ENCODE peak calls at places on chromosomes 3 and 15, in five cellular contexts. U is HCT116, E is HepG2, K is K562, S is GM12878. D is an unnamed sample.
A peak's percentile ranks its signal among the peaks of the same experiment; 100 is the strongest.

GRCh38 chr3:24566927-24567326 is 72.3 kb upstream of the THRB start:
- DNase-seq in E (no peak), U (no peak), S (no peak), K (no peak), D (no peak)

GRCh38 chr15:95995375-95996168 is 334.9 kb upstream of the NR2F2 start:
- DNase-seq in E (no peak), U (no peak), S (no peak), K (no peak), D (peak; percentile 70)

GRCh38 chr3:134242649-134243637 is 7.7 kb downstream of the RYK start:
- DNase-seq in S (no peak), K (no peak), U (peak; percentile 47), E (peak; percentile 58), D (peak; percentile 41)

GRCh38 chr3:131053021-131053420 is 26.3 kb downstream of the NEK11 start:
- DNase-seq in K (no peak), S (no peak), U (no peak), E (no peak), D (peak; percentile 11)

GRCh38 chr15:94263341-94264273 is 32.2 kb downstream of the MCTP2 start:
- DNase-seq in U (no peak), S (peak; percentile 73), K (no peak), E (no peak), D (no peak)

GRCh38 chr3:36380171-36381031 is at the start of gene STAC:
- DNase-seq in S (no peak), K (no peak), E (no peak), U (no peak), D (no peak)

GRCh38 chr15:57405133-57405532 is 28.8 kb downstream of the CGNL1 start:
- DNase-seq in U (no peak), E (no peak), S (no peak), K (no peak), D (no peak)

GRCh38 chr3:66098436-66098835 is 59.7 kb upstream of the MAGI1 start:
- DNase-seq in K (no peak), U (no peak), S (no peak), E (no peak), D (no peak)

GRCh38 chr3:126678691-126679317 is 23.9 kb upstream of the TXNRD3 start:
- DNase-seq in S (no peak), E (no peak), U (no peak), K (no peak), D (no peak)

GRCh38 chr15:100588638-100589242 is 13.2 kb downstream of the LINS1 start:
- DNase-seq in E (no peak), K (no peak), S (no peak), U (no peak), D (no peak)

GRCh38 chr15:51924146-51925068 is 47.2 kb downstream of the LEO1 start:
- DNase-seq in U (no peak), E (no peak), S (no peak), K (no peak), D (no peak)

GRCh38 chr3:3170998-3171397 is 8.5 kb downstream of the CRBN start:
- DNase-seq in K (no peak), E (no peak), S (no peak), U (peak; percentile 33), D (peak; percentile 76)

GRCh38 chr15:74380361-74381189 is 13.1 kb upstream of the CYP11A1 start:
- DNase-seq in E (no peak), K (no peak), U (no peak), S (no peak), D (no peak)

GRCh38 chr3:19146685-19147650 is 1.3 kb upstream of the KCNH8 start:
- DNase-seq in K (peak; percentile 61), S (no peak), U (peak; percentile 19), E (peak; percentile 25), D (peak; percentile 24)

GRCh38 chr3:44198265-44198956 is 43.3 kb upstream of the TOPAZ1 start:
- DNase-seq in S (peak; percentile 26), U (peak; percentile 56), K (peak; percentile 62), E (peak; percentile 55), D (peak; percentile 69)

GRCh38 chr15:51621917-51622268 is 678 bp downstream of the DMXL2 start:
- DNase-seq in E (peak; percentile 7), U (peak; percentile 21), S (no peak), K (peak; percentile 43), D (peak; percentile 71)

GRCh38 chr15:58932791-58933310 is 628 bp downstream of the SLTM start:
- DNase-seq in K (no peak), E (no peak), S (no peak), U (no peak), D (peak; percentile 46)

GRCh38 chr3:100399341-100400071 is 1.4 kb downstream of the TOMM70 start:
- DNase-seq in E (peak; percentile 6), S (no peak), K (no peak), U (no peak), D (no peak)

GRCh38 chr15:67826717-67827560 is 1.6 kb downstream of the SKOR1 start:
- DNase-seq in U (no peak), E (no peak), S (no peak), K (no peak), D (no peak)
- TF ChIP-seq EZH2 in U (no peak), E (no peak), S (no peak), K (no peak), D (peak; percentile 34)

DNA sequence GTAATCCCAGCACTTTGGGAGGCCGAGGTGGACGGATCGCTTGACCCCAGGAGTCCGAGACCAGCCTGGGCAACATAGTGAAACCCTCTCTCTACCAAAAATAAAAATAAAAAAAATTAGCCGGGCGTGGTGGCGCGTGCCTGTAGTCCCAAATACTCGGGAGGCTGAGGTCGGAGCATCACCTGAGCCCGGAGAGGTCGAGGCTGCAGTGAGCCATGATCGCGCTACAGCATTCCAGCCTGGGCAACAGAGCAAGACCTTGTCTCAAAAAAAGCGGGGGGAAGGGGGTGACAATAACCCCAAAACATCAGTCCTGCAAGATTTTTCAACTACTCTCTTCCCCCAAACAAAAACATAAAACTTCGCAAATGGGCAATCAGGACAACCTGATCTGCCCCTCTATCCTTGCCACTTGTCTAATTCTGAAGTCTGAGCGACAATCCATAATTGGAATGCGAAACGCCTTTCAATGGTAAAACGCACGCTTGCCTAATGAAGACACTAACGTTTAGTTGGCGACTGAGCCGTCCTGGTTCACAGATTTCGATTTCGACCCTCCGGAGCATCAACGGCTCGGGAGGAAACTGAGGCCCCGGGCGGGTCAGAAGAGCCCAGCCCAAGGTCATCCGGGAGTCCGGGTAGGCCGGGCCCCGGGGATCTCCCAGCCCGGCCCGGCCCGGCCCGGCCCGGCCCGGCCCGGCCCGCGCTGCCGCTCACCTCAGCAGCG is 855 bp downstream of the BTBD1 start:
- DNase-seq in S (no peak), E (no peak), U (no peak), K (no peak), D (peak; percentile 40)
- H3K4me1 ChIP-seq in S (peaks cover 21% of the 10 kb centered on the region), E (peaks cover 48% of the 10 kb centered on the region), U (peaks cover 22% of the 10 kb centered on the region), K (peaks cover 35% of the 10 kb centered on the region), D (peaks cover 36% of the 10 kb centered on the region)

DNA sequence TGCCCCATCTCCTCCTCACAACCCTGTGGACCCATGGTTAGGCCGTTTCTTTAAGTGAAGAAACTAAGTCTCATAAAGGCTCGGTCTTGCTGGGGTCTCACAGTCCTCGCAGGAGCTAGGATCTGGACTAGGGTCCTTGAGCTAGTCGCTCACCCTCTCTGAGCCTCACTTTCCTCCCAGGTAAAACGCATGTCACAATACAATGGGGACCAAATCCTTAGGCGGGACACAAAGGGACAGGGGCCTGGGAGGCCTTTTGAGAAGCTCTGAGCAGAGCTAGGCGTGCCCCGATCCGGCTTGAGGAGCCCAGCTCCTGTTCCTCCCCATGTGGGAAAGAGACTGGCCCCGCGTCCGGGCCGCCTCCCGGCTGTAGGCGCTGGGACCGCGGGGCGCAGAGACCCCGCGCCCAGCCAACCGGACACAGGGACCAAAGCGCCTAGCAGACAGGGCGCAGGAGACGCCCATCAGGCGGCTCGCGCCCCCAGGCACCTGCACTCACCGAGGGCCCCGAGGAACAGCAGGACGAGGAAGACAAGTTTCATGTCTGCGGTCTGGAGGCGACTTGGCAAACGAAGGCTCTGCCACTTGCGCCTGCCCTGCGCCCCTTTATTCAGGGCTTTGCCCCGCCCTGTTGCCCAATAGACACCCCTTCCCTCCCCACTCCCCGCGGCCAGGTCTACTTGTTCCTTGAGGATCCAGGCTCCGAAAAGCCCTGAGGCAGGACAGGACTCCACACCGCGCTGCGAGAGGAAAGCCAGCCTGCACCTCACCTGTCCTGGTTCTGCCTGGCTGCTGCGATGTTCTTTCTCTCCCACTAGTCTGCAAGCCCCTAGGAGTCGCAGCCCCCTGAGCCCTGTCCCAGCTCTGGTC is at the start of gene LTF:
- DNase-seq in S (no peak), E (no peak), K (no peak), U (no peak), D (no peak)
- TF ChIP-seq MAX in S (no peak), E (no peak), K (no peak), U (no peak), D (no peak)

GRCh38 chr3:137768021-137768360 is 3.9 kb downstream of the SOX14 start:
- DNase-seq in E (no peak), S (no peak), K (no peak), U (no peak), D (no peak)
- TF ChIP-seq EZH2 in E (no peak), S (no peak), K (no peak), U (no peak), D (no peak)

DNA sequence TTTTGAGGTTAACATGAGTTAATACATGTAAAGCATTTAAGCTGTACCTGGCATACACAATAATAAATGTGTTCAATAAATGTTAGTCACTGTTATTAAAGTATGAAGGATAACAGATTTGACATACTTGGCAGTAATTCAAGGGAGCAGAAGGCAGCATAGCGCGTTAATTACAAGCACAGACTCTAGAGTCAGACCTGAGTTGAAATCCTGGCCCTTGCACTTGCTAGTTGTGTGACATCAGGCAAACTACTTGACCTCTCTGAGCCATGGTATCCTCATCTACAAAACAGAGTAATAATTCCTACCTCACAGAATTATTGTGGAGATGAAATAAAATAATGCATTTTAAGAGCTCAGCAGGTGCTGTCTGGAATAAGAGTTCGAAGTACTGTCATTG is 5.4 kb downstream of the IFT122 start:
- DNase-seq in U (no peak), E (no peak), S (no peak), K (no peak), D (peak; percentile 23)
- H3K4me1 ChIP-seq in U (peaks cover 10% of the 10 kb centered on the region), E (peaks cover 37% of the 10 kb centered on the region), S (peaks cover 6% of the 10 kb centered on the region), K (peaks cover 57% of the 10 kb centered on the region), D (peaks cover 53% of the 10 kb centered on the region)

GRCh38 chr15:78064544-78064943 is 13.0 kb downstream of the TBC1D2B start:
- DNase-seq in K (no peak), U (no peak), E (no peak), S (no peak), D (no peak)
- TF ChIP-seq MAX in K (no peak), U (no peak), E (no peak), S (no peak), D (no peak)

DNA sequence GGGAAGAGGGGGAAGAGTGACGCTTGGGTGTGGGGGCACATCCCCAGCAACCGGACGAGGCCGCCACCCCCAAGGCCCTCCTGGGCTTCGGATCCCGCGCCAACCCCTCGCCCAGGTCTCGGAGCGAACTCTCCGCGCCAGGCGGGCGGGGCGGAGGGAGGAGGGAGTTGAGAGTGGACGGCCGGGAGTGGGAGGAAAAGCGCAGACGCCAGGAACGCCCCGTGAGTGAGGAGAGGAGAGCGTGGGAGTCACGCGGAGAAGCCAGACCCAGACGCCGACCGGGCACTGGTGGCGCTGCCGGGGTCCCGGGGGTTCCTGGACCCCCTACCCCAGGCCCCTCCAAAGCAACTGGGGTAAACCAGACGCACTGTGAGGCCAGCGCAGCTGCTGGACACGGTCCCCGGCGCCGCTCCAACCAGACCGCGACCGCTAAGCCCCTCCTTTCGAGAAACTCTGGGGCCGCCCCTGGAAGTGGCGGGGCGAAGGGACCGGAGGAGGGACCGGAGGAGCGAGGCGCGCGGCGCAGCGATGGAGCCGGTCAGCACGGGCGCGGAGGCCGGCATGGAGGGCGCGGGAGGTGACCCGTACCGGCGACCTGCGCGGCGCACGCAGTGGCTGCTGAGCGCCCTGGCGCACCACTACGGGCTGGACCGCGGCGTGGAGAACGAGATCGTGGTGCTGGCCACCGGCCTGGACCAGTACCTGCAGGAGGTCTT is at the start of gene EFCC1:
- DNase-seq in S (no peak), U (no peak), K (peak; percentile 47), E (no peak), D (peak; percentile 60)
- TF ChIP-seq EZH2 in S (no peak), U (no peak), K (no peak), E (no peak), D (no peak)

GRCh38 chr3:127784283-127784682 is 38.0 kb downstream of the MGLL start:
- DNase-seq in U (no peak), E (no peak), K (no peak), S (no peak), D (no peak)
- H3K4me1 ChIP-seq in U (peaks cover 23% of the 10 kb centered on the region), E (no peaks in the 10 kb centered on the region), K (no peaks in the 10 kb centered on the region), S (peaks cover 21% of the 10 kb centered on the region), D (peaks cover 11% of the 10 kb centered on the region)

D was measured in endothelial cell of umbilical vein.